ENCODE peak calls at places on chromosomes 16 and 17, in seven cellular contexts. One of them, this sample, is unnamed.

GRCh38 chr17:20008242-20009051 is 712 bp upstream of the SPECC1 start:
- DNase-seq in HCT116: no peak
- DNase-seq in HepG2: no peak
- DNase-seq in SK-N-SH: peak; percentile 66
- DNase-seq in GM12878: no peak
- DNase-seq in H1: no peak
- DNase-seq in K562: peak; percentile 54
- DNase-seq in this sample: no peak

GRCh38 chr17:36939059-36939943 is 2.0 kb downstream of the LHX1 start:
- DNase-seq in HCT116: no peak
- DNase-seq in HepG2: no peak
- DNase-seq in SK-N-SH: no peak
- DNase-seq in GM12878: no peak
- DNase-seq in H1: no peak
- DNase-seq in K562: no peak
- DNase-seq in this sample: no peak

GRCh38 chr16:69166221-69166833 is 20.6 kb upstream of the SNTB2 start:
- DNase-seq in HCT116: no peak
- DNase-seq in HepG2: no peak
- DNase-seq in SK-N-SH: no peak
- DNase-seq in GM12878: no peak
- DNase-seq in H1: no peak
- DNase-seq in K562: peak; percentile 33
- DNase-seq in this sample: no peak

GRCh38 chr17:35915153-35915969 is 15.2 kb downstream of the RDM1 start:
- DNase-seq in HCT116: no peak
- DNase-seq in HepG2: no peak
- DNase-seq in SK-N-SH: no peak
- DNase-seq in GM12878: no peak
- DNase-seq in H1: no peak
- DNase-seq in K562: no peak
- DNase-seq in this sample: no peak

GRCh38 chr17:41186872-41187271 is 2.2 kb upstream of the KRTAP4-1 start:
- DNase-seq in HCT116: no peak
- DNase-seq in HepG2: no peak
- DNase-seq in SK-N-SH: no peak
- DNase-seq in GM12878: no peak
- DNase-seq in H1: no peak
- DNase-seq in K562: no peak
- DNase-seq in this sample: no peak

GRCh38 chr17:34081269-34081668 is 173.8 kb upstream of the CCL2 start:
- DNase-seq in HCT116: no peak
- DNase-seq in HepG2: no peak
- DNase-seq in SK-N-SH: no peak
- DNase-seq in GM12878: no peak
- DNase-seq in H1: peak; percentile 57
- DNase-seq in K562: peak; percentile 32
- DNase-seq in this sample: no peak

GRCh38 chr16:9077001-9077809 is 14.2 kb upstream of the HAPSTR1 start:
- DNase-seq in HCT116: peak; percentile 47
- DNase-seq in HepG2: peak; percentile 31
- DNase-seq in SK-N-SH: peak; percentile 37
- DNase-seq in GM12878: no peak
- DNase-seq in H1: no peak
- DNase-seq in K562: peak; percentile 23
- DNase-seq in this sample: no peak

GRCh38 chr17:57751971-57752905 is 7.1 kb upstream of the CCDC182 start:
- DNase-seq in HCT116: no peak
- DNase-seq in HepG2: no peak
- DNase-seq in SK-N-SH: peak; percentile 63
- DNase-seq in GM12878: no peak
- DNase-seq in H1: no peak
- DNase-seq in K562: no peak
- DNase-seq in this sample: no peak

GRCh38 chr16:66894948-66895696 is 14.8 kb downstream of the PDP2 start:
- DNase-seq in HCT116: peak; percentile 45
- DNase-seq in HepG2: peak; percentile 80
- DNase-seq in SK-N-SH: peak; percentile 76
- DNase-seq in GM12878: no peak
- DNase-seq in H1: peak; percentile 72
- DNase-seq in K562: peak; percentile 63
- DNase-seq in this sample: peak; percentile 80

GRCh38 chr16:54335230-54335629 is 48.6 kb upstream of the IRX3 start:
- DNase-seq in HCT116: no peak
- DNase-seq in HepG2: no peak
- DNase-seq in SK-N-SH: no peak
- DNase-seq in GM12878: no peak
- DNase-seq in H1: no peak
- DNase-seq in K562: no peak
- DNase-seq in this sample: no peak

GRCh38 chr16:11327277-11328171 is 17.7 kb upstream of the RMI2 start:
- DNase-seq in HCT116: no peak
- DNase-seq in HepG2: no peak
- DNase-seq in SK-N-SH: no peak
- DNase-seq in GM12878: peak; percentile 63
- DNase-seq in H1: no peak
- DNase-seq in K562: no peak
- DNase-seq in this sample: no peak

GRCh38 chr16:12319464-12320030 is 343.0 kb downstream of the SNX29 start:
- DNase-seq in HCT116: no peak
- DNase-seq in HepG2: no peak
- DNase-seq in SK-N-SH: no peak
- DNase-seq in GM12878: no peak
- DNase-seq in H1: no peak
- DNase-seq in K562: no peak
- DNase-seq in this sample: no peak

GRCh38 chr16:89720520-89720858 is 209 bp downstream of the VPS9D1 start:
- DNase-seq in HCT116: no peak
- DNase-seq in HepG2: peak; percentile 66
- DNase-seq in SK-N-SH: peak; percentile 85
- DNase-seq in GM12878: no peak
- DNase-seq in H1: peak; percentile 85
- DNase-seq in K562: peak; percentile 61
- DNase-seq in this sample: no peak

GRCh38 chr16:16014329-16015224 is 65.2 kb downstream of the ABCC1 start:
- DNase-seq in HCT116: no peak
- DNase-seq in HepG2: peak; percentile 93
- DNase-seq in SK-N-SH: no peak
- DNase-seq in GM12878: no peak
- DNase-seq in H1: no peak
- DNase-seq in K562: no peak
- DNase-seq in this sample: no peak

GRCh38 chr16:70717065-70717464 is 31.2 kb upstream of the MTSS2 start:
- DNase-seq in HCT116: no peak
- DNase-seq in HepG2: no peak
- DNase-seq in SK-N-SH: no peak
- DNase-seq in GM12878: no peak
- DNase-seq in H1: no peak
- DNase-seq in K562: no peak
- DNase-seq in this sample: no peak

GRCh38 chr16:76081936-76082335 is 195.3 kb upstream of the CNTNAP4 start:
- DNase-seq in HCT116: no peak
- DNase-seq in HepG2: no peak
- DNase-seq in SK-N-SH: no peak
- DNase-seq in GM12878: no peak
- DNase-seq in H1: no peak
- DNase-seq in K562: no peak
- DNase-seq in this sample: no peak

DNA sequence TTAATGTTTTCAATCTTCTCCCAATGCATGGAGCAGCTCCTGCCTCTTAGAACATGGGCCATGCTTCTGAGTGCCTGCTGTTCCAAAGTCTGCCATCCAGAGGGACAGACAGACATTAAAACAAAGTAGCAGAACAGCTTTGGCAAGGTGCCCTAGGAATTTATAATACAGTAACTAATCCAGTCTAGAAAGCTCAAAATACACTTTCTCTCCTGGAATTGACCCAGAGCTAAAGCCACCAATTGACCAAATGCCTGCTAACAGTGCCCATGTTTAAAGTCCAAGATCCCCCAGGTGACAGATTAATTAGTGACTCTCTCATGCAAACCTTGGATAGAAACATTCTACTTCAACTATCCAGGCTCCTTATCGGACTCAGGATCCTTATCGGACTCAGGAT is 11.1 kb upstream of the CHRNE start:
- DNase-seq in HCT116: no peak
- DNase-seq in HepG2: peak; percentile 63
- DNase-seq in SK-N-SH: no peak
- DNase-seq in GM12878: no peak
- DNase-seq in H1: no peak
- DNase-seq in K562: no peak
- DNase-seq in this sample: no peak
- TF ChIP-seq JUND in HCT116: no peak
- TF ChIP-seq JUND in HepG2: no peak
- TF ChIP-seq JUND in SK-N-SH: no peak
- TF ChIP-seq JUND in GM12878: no peak
- TF ChIP-seq JUND in H1: no peak
- TF ChIP-seq JUND in K562: no peak
- TF ChIP-seq JUND in this sample: no peak

GRCh38 chr16:58379736-58380135 is 12.5 kb upstream of the GINS3 start:
- DNase-seq in HCT116: no peak
- DNase-seq in HepG2: no peak
- DNase-seq in SK-N-SH: no peak
- DNase-seq in GM12878: no peak
- DNase-seq in H1: no peak
- DNase-seq in K562: no peak
- DNase-seq in this sample: no peak

GRCh38 chr16:58381661-58382060 is 10.6 kb upstream of the GINS3 start:
- DNase-seq in HCT116: no peak
- DNase-seq in HepG2: no peak
- DNase-seq in SK-N-SH: no peak
- DNase-seq in GM12878: no peak
- DNase-seq in H1: no peak
- DNase-seq in K562: no peak
- DNase-seq in this sample: no peak

GRCh38 chr16:58385218-58385773 is 7.0 kb upstream of the GINS3 start:
- DNase-seq in HCT116: no peak
- DNase-seq in HepG2: no peak
- DNase-seq in SK-N-SH: no peak
- DNase-seq in GM12878: no peak
- DNase-seq in H1: no peak
- DNase-seq in K562: no peak
- DNase-seq in this sample: no peak

GRCh38 chr16:58389724-58390123 is 2.5 kb upstream of the GINS3 start:
- DNase-seq in HCT116: no peak
- DNase-seq in HepG2: no peak
- DNase-seq in SK-N-SH: no peak
- DNase-seq in GM12878: no peak
- DNase-seq in H1: no peak
- DNase-seq in K562: no peak
- DNase-seq in this sample: no peak

GRCh38 chr16:58384437-58385055 is 7.7 kb upstream of the GINS3 start:
- DNase-seq in HCT116: no peak
- DNase-seq in HepG2: no peak
- DNase-seq in SK-N-SH: no peak
- DNase-seq in GM12878: no peak
- DNase-seq in H1: no peak
- DNase-seq in K562: no peak
- DNase-seq in this sample: no peak
- TF ChIP-seq JUND in HCT116: no peak
- TF ChIP-seq JUND in HepG2: no peak
- TF ChIP-seq JUND in SK-N-SH: no peak
- TF ChIP-seq JUND in GM12878: no peak
- TF ChIP-seq JUND in H1: no peak
- TF ChIP-seq JUND in K562: no peak
- TF ChIP-seq JUND in this sample: no peak

GRCh38 chr17:29138184-29138955 is 41.8 kb downstream of the MYO18A start:
- DNase-seq in HCT116: no peak
- DNase-seq in HepG2: no peak
- DNase-seq in SK-N-SH: no peak
- DNase-seq in GM12878: no peak
- DNase-seq in H1: no peak
- DNase-seq in K562: no peak
- DNase-seq in this sample: no peak
- TF ChIP-seq JUND in HCT116: no peak
- TF ChIP-seq JUND in HepG2: no peak
- TF ChIP-seq JUND in SK-N-SH: no peak
- TF ChIP-seq JUND in GM12878: no peak
- TF ChIP-seq JUND in H1: no peak
- TF ChIP-seq JUND in K562: no peak
- TF ChIP-seq JUND in this sample: no peak

GRCh38 chr16:49929606-49930005 is 73.7 kb upstream of the ZNF423 start:
- DNase-seq in HCT116: no peak
- DNase-seq in HepG2: no peak
- DNase-seq in SK-N-SH: no peak
- DNase-seq in GM12878: no peak
- DNase-seq in H1: no peak
- DNase-seq in K562: no peak
- DNase-seq in this sample: no peak
- TF ChIP-seq JUND in HCT116: no peak
- TF ChIP-seq JUND in HepG2: no peak
- TF ChIP-seq JUND in SK-N-SH: no peak
- TF ChIP-seq JUND in GM12878: no peak
- TF ChIP-seq JUND in H1: no peak
- TF ChIP-seq JUND in K562: no peak
- TF ChIP-seq JUND in this sample: no peak

GRCh38 chr16:88023786-88024185 is 72.6 kb downstream of the BANP start:
- DNase-seq in HCT116: no peak
- DNase-seq in HepG2: no peak
- DNase-seq in SK-N-SH: no peak
- DNase-seq in GM12878: no peak
- DNase-seq in H1: no peak
- DNase-seq in K562: no peak
- DNase-seq in this sample: no peak

GRCh38 chr16:88023366-88023765 is 72.1 kb downstream of the BANP start:
- DNase-seq in HCT116: no peak
- DNase-seq in HepG2: no peak
- DNase-seq in SK-N-SH: no peak
- DNase-seq in GM12878: no peak
- DNase-seq in H1: no peak
- DNase-seq in K562: no peak
- DNase-seq in this sample: no peak

GRCh38 chr16:88020513-88020885 is 69.3 kb downstream of the BANP start:
- DNase-seq in HCT116: no peak
- DNase-seq in HepG2: no peak
- DNase-seq in SK-N-SH: no peak
- DNase-seq in GM12878: no peak
- DNase-seq in H1: no peak
- DNase-seq in K562: no peak
- DNase-seq in this sample: no peak

GRCh38 chr16:88019847-88020512 is 68.7 kb downstream of the BANP start:
- DNase-seq in HCT116: no peak
- DNase-seq in HepG2: no peak
- DNase-seq in SK-N-SH: peak; percentile 52
- DNase-seq in GM12878: no peak
- DNase-seq in H1: no peak
- DNase-seq in K562: no peak
- DNase-seq in this sample: no peak

GRCh38 chr16:88022076-88023042 is 71.1 kb downstream of the BANP start:
- DNase-seq in HCT116: no peak
- DNase-seq in HepG2: no peak
- DNase-seq in SK-N-SH: peak; percentile 61
- DNase-seq in GM12878: no peak
- DNase-seq in H1: no peak
- DNase-seq in K562: no peak
- DNase-seq in this sample: no peak
- TF ChIP-seq JUND in HCT116: no peak
- TF ChIP-seq JUND in HepG2: no peak
- TF ChIP-seq JUND in SK-N-SH: no peak
- TF ChIP-seq JUND in GM12878: no peak
- TF ChIP-seq JUND in H1: no peak
- TF ChIP-seq JUND in K562: no peak
- TF ChIP-seq JUND in this sample: no peak

This sample was measured in T47D.